ENCODE peak calls at places on chromosomes 11 and 22, in eight cellular contexts. Z is activated effector memory CD4-positive, alpha-beta T cell treated with Interleukin-2 at 50 U/mL for 16 hours; D is CD4-positive, alpha-beta T cell; X is fibroblast of the conjunctiva; J is iPS-NIHi11; K is amniotic stem cell; V is CD8-positive, alpha-beta T cell; B is tibial nerve. L is an unnamed sample.

GRCh38 chr22:25131198-25131887 is 68.3 kb upstream of the CRYBB3 start:
- DNase-seq in D (no peak), K (no peak), B (no peak), Z (no peak), V (no peak), J (no peak), X (no peak), L (no peak)

GRCh38 chr22:22088658-22089458 is 106.3 kb upstream of the TOP3B start:
- DNase-seq in V (no peak), D (no peak), K (no peak), X (no peak), J (no peak), B (no peak), Z (no peak), L (no peak)

GRCh38 chr11:66063900-66064299 is 6.2 kb upstream of the PACS1 start:
- DNase-seq in J (no peak), V (no peak), D (no peak), X (no peak), B (no peak), Z (no peak), K (no peak), L (no peak)

GRCh38 chr11:69646493-69647201 is 5.7 kb downstream of the CCND1 start:
- DNase-seq in D (no peak), X (no peak), Z (no peak), V (no peak), B (no peak), J (no peak), K (no peak), L (no peak)

GRCh38 chr11:123822591-123822990 is 16.4 kb upstream of the OR6M1 start:
- DNase-seq in D (no peak), X (no peak), B (no peak), J (no peak), K (no peak), V (no peak), Z (no peak), L (no peak)

GRCh38 chr22:33539902-33540751 is 380.1 kb downstream of the LARGE1 start:
- DNase-seq in B (peak), Z (no peak), X (no peak), K (no peak), D (no peak), J (no peak), V (no peak), L (no peak)

GRCh38 chr22:19667872-19668740 is 46.2 kb upstream of the SEPTIN5 start:
- DNase-seq in J (no peak), Z (no peak), X (no peak), B (no peak), V (no peak), K (no peak), D (no peak), L (no peak)

GRCh38 chr11:26584818-26585217 is 12.8 kb upstream of the MUC15 start:
- DNase-seq in J (no peak), D (no peak), B (no peak), Z (no peak), X (no peak), V (no peak), K (no peak), L (no peak)

GRCh38 chr11:79081441-79082124 is 359.2 kb downstream of the TENM4 start:
- DNase-seq in X (no peak), V (no peak), J (no peak), Z (no peak), D (no peak), B (no peak), K (no peak), L (no peak)

GRCh38 chr11:123859731-123860130 is 25.7 kb downstream of the TMEM225 start:
- DNase-seq in D (no peak), J (no peak), B (no peak), Z (no peak), K (no peak), X (no peak), V (no peak), L (no peak)

GRCh38 chr11:77449060-77449521 is 24.8 kb downstream of the PAK1 start:
- DNase-seq in Z (no peak), J (peak), V (no peak), K (no peak), B (no peak), D (no peak), X (no peak), L (no peak)

GRCh38 chr11:35887737-35888136 is 56.1 kb upstream of the LDLRAD3 start:
- DNase-seq in Z (no peak), V (no peak), J (no peak), K (no peak), D (no peak), X (no peak), B (no peak), L (no peak)

GRCh38 chr22:16956290-16956689 is 51.7 kb downstream of the GAB4 start:
- DNase-seq in J (no peak), Z (no peak), V (no peak), D (no peak), B (no peak), K (no peak), X (no peak), L (no peak)

GRCh38 chr11:134382830-134383229 is 29.2 kb downstream of the B3GAT1 start:
- DNase-seq in D (no peak), Z (no peak), K (no peak), X (no peak), V (no peak), J (no peak), B (no peak), L (no peak)

GRCh38 chr11:75492181-75492820 is 33.4 kb downstream of the GDPD5 start:
- DNase-seq in Z (peak), D (peak), J (peak), B (no peak), K (no peak), V (peak), X (no peak), L (no peak)

GRCh38 chr11:129313588-129314288 is 61.9 kb upstream of the BARX2 start:
- DNase-seq in B (no peak), K (no peak), Z (no peak), X (no peak), V (no peak), D (no peak), J (peak), L (no peak)

GRCh38 chr11:134532176-134532920 is 120.3 kb upstream of the B3GAT1 start:
- DNase-seq in J (no peak), Z (no peak), X (no peak), V (no peak), D (no peak), B (no peak), K (no peak), L (no peak)

L was measured in ascending aorta.